ENCODE peak calls at places on chromosomes 4 and X, in eight cellular contexts. One of them, this sample, is unnamed.
A peak's percentile ranks its signal among the peaks of the same experiment; 100 is the strongest.

GRCh38 chrX:103663921-103664320 is 22.6 kb downstream of the MORF4L2 start:
- DNase-seq in type B pancreatic cell: no peak
- DNase-seq in NAMALWA: no peak
- DNase-seq in CD4-positive, alpha-beta T cell: no peak
- DNase-seq in right cardiac atrium: no peak
- DNase-seq in NCI-H1694: no peak
- DNase-seq in EL: no peak
- DNase-seq in adrenal gland: no peak
- DNase-seq in this sample: no peak

GRCh38 chrX:40098264-40099045 is 697 bp upstream of the BCOR start:
- DNase-seq in type B pancreatic cell: no peak
- DNase-seq in NAMALWA: peak; percentile 72
- DNase-seq in CD4-positive, alpha-beta T cell: peak; percentile 42
- DNase-seq in right cardiac atrium: peak; percentile 47
- DNase-seq in NCI-H1694: peak; percentile 22
- DNase-seq in EL: peak; percentile 58
- DNase-seq in adrenal gland: peak; percentile 51
- DNase-seq in this sample: no peak

GRCh38 chr4:183360161-183360919 is 38.1 kb upstream of the CLDN24 start:
- DNase-seq in type B pancreatic cell: no peak
- DNase-seq in NAMALWA: no peak
- DNase-seq in CD4-positive, alpha-beta T cell: no peak
- DNase-seq in right cardiac atrium: no peak
- DNase-seq in NCI-H1694: no peak
- DNase-seq in EL: peak; percentile 74
- DNase-seq in adrenal gland: no peak
- DNase-seq in this sample: no peak

GRCh38 chr4:99832313-99832712 is 15.7 kb downstream of the DAPP1 start:
- DNase-seq in type B pancreatic cell: no peak
- DNase-seq in NAMALWA: no peak
- DNase-seq in CD4-positive, alpha-beta T cell: no peak
- DNase-seq in right cardiac atrium: no peak
- DNase-seq in NCI-H1694: no peak
- DNase-seq in EL: no peak
- DNase-seq in adrenal gland: no peak
- DNase-seq in this sample: no peak

GRCh38 chr4:99054428-99054994 is 34.1 kb downstream of the ADH5 start:
- DNase-seq in type B pancreatic cell: no peak
- DNase-seq in NAMALWA: no peak
- DNase-seq in CD4-positive, alpha-beta T cell: no peak
- DNase-seq in right cardiac atrium: no peak
- DNase-seq in NCI-H1694: no peak
- DNase-seq in EL: no peak
- DNase-seq in adrenal gland: no peak
- DNase-seq in this sample: no peak

GRCh38 chr4:40455340-40455902 is 120.3 kb downstream of the CHRNA9 start:
- DNase-seq in type B pancreatic cell: no peak
- DNase-seq in NAMALWA: no peak
- DNase-seq in CD4-positive, alpha-beta T cell: no peak
- DNase-seq in right cardiac atrium: no peak
- DNase-seq in NCI-H1694: no peak
- DNase-seq in EL: no peak
- DNase-seq in adrenal gland: peak; percentile 57
- DNase-seq in this sample: no peak

GRCh38 chr4:77593993-77594392 is 11.6 kb upstream of the CXCL13 start:
- DNase-seq in type B pancreatic cell: no peak
- DNase-seq in NAMALWA: no peak
- DNase-seq in CD4-positive, alpha-beta T cell: no peak
- DNase-seq in right cardiac atrium: no peak
- DNase-seq in NCI-H1694: no peak
- DNase-seq in EL: no peak
- DNase-seq in adrenal gland: no peak
- DNase-seq in this sample: no peak

GRCh38 chrX:104370089-104370488 is 115.4 kb upstream of the ESX1 start:
- DNase-seq in type B pancreatic cell: no peak
- DNase-seq in NAMALWA: peak; percentile 0
- DNase-seq in CD4-positive, alpha-beta T cell: no peak
- DNase-seq in right cardiac atrium: no peak
- DNase-seq in NCI-H1694: no peak
- DNase-seq in EL: peak; percentile 10
- DNase-seq in adrenal gland: no peak
- DNase-seq in this sample: no peak

This sample was measured in SIG-M5.